ENCODE peak calls at places on chromosomes 7 and 10, in six cellular contexts. One of them, this sample, is unnamed. For H3K4me1, the result is how much of the 10 kb centered on the place peaks cover.

GRCh38 chr10:11705687-11706086 is 36.5 kb upstream of the ECHDC3 start:
- DNase-seq in neural progenitor cell: no peak
- DNase-seq in NT2/D1: no peak
- DNase-seq in A549: no peak
- DNase-seq in lower lobe of right lung: no peak
- DNase-seq in spleen: no peak
- DNase-seq in this sample: no peak

GRCh38 chr7:29968683-29969457 is 20.7 kb downstream of the SCRN1 start:
- DNase-seq in neural progenitor cell: no peak
- DNase-seq in NT2/D1: no peak
- DNase-seq in A549: no peak
- DNase-seq in lower lobe of right lung: no peak
- DNase-seq in spleen: no peak
- DNase-seq in this sample: peak

GRCh38 chr10:13365168-13365687 is 17.1 kb upstream of the SEPHS1 start:
- DNase-seq in neural progenitor cell: no peak
- DNase-seq in NT2/D1: no peak
- DNase-seq in A549: no peak
- DNase-seq in lower lobe of right lung: no peak
- DNase-seq in spleen: no peak
- DNase-seq in this sample: no peak

GRCh38 chr10:129645487-129645886 is 178.4 kb downstream of the MGMT start:
- DNase-seq in neural progenitor cell: no peak
- DNase-seq in NT2/D1: no peak
- DNase-seq in A549: no peak
- DNase-seq in lower lobe of right lung: no peak
- DNase-seq in spleen: no peak
- DNase-seq in this sample: no peak

GRCh38 chr7:93359520-93360198 is 127.5 kb downstream of the VPS50 start:
- DNase-seq in neural progenitor cell: no peak
- DNase-seq in NT2/D1: no peak
- DNase-seq in A549: no peak
- DNase-seq in lower lobe of right lung: no peak
- DNase-seq in spleen: no peak
- DNase-seq in this sample: no peak

GRCh38 chr7:149799397-149800168 is 26.2 kb upstream of the ZNF467 start:
- DNase-seq in neural progenitor cell: peak
- DNase-seq in NT2/D1: peak
- DNase-seq in A549: no peak
- DNase-seq in lower lobe of right lung: no peak
- DNase-seq in spleen: peak
- DNase-seq in this sample: no peak

GRCh38 chr10:129825772-129826171 is 138.3 kb downstream of the EBF3 start:
- DNase-seq in neural progenitor cell: no peak
- DNase-seq in NT2/D1: no peak
- DNase-seq in A549: no peak
- DNase-seq in lower lobe of right lung: no peak
- DNase-seq in spleen: no peak
- DNase-seq in this sample: no peak

GRCh38 chr10:29555746-29556481 is 78.9 kb downstream of the SVIL start:
- DNase-seq in neural progenitor cell: peak
- DNase-seq in NT2/D1: no peak
- DNase-seq in A549: no peak
- DNase-seq in lower lobe of right lung: no peak
- DNase-seq in spleen: no peak
- DNase-seq in this sample: peak

GRCh38 chr10:86958109-86958830 is at the start of gene SNCG:
- DNase-seq in neural progenitor cell: no peak
- DNase-seq in NT2/D1: no peak
- DNase-seq in A549: no peak
- DNase-seq in lower lobe of right lung: no peak
- DNase-seq in spleen: peak
- DNase-seq in this sample: no peak

GRCh38 chr7:77258014-77258413 is 58.4 kb upstream of the FGL2 start:
- DNase-seq in neural progenitor cell: no peak
- DNase-seq in NT2/D1: no peak
- DNase-seq in A549: no peak
- DNase-seq in lower lobe of right lung: no peak
- DNase-seq in spleen: no peak
- DNase-seq in this sample: no peak

GRCh38 chr10:58781873-58782488 is 269.3 kb downstream of the BICC1 start:
- DNase-seq in neural progenitor cell: peak
- DNase-seq in NT2/D1: no peak
- DNase-seq in A549: peak
- DNase-seq in lower lobe of right lung: no peak
- DNase-seq in spleen: no peak
- DNase-seq in this sample: peak

GRCh38 chr7:33726582-33726981 is 178.8 kb upstream of the BMPER start:
- DNase-seq in neural progenitor cell: peak
- DNase-seq in NT2/D1: peak
- DNase-seq in A549: no peak
- DNase-seq in lower lobe of right lung: no peak
- DNase-seq in spleen: no peak
- DNase-seq in this sample: no peak

GRCh38 chr10:79401015-79401921 is 44.2 kb downstream of the ZCCHC24 start:
- DNase-seq in neural progenitor cell: no peak
- DNase-seq in NT2/D1: no peak
- DNase-seq in A549: no peak
- DNase-seq in lower lobe of right lung: no peak
- DNase-seq in spleen: peak
- DNase-seq in this sample: no peak

DNA sequence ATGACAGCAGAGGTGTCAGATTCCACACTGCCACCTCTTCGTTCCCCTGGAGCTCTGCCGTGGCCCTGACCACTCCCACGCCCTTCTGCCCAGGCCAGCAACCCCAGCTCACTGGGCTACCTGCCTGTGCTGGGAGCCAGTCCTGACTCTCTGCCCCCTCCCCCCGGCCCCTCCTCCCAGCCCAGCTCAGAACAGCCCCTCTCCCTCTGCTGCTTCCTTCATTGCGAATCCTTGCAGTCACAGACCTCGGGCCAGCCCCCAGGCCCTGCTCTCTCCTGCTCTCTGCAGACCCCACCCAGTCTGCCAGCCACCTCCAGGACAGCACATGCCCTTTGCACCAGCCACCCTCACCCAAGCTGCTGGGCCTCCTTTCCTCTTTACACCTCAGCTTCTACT is 60.4 kb downstream of the TCERG1L start:
- DNase-seq in neural progenitor cell: peak
- DNase-seq in NT2/D1: no peak
- DNase-seq in A549: no peak
- DNase-seq in lower lobe of right lung: peak
- DNase-seq in spleen: peak
- DNase-seq in this sample: no peak
- H3K4me1 ChIP-seq in neural progenitor cell: under half
- H3K4me1 ChIP-seq in NT2/D1: under half
- H3K4me1 ChIP-seq in A549: under half
- H3K4me1 ChIP-seq in lower lobe of right lung: under half
- H3K4me1 ChIP-seq in spleen: under half
- H3K4me1 ChIP-seq in this sample: under half

GRCh38 chr7:47940482-47941001 is 7.7 kb downstream of the PKD1L1 start:
- DNase-seq in neural progenitor cell: no peak
- DNase-seq in NT2/D1: no peak
- DNase-seq in A549: no peak
- DNase-seq in lower lobe of right lung: no peak
- DNase-seq in spleen: peak
- DNase-seq in this sample: peak
- H3K4me1 ChIP-seq in neural progenitor cell: under half
- H3K4me1 ChIP-seq in NT2/D1: under half
- H3K4me1 ChIP-seq in A549: under half
- H3K4me1 ChIP-seq in lower lobe of right lung: under half
- H3K4me1 ChIP-seq in spleen: half or more
- H3K4me1 ChIP-seq in this sample: under half

GRCh38 chr7:24715171-24715570 is 42.1 kb downstream of the GSDME start:
- DNase-seq in neural progenitor cell: peak
- DNase-seq in NT2/D1: no peak
- DNase-seq in A549: no peak
- DNase-seq in lower lobe of right lung: no peak
- DNase-seq in spleen: peak
- DNase-seq in this sample: peak
- H3K4me1 ChIP-seq in neural progenitor cell: under half
- H3K4me1 ChIP-seq in NT2/D1: under half
- H3K4me1 ChIP-seq in A549: under half
- H3K4me1 ChIP-seq in lower lobe of right lung: under half
- H3K4me1 ChIP-seq in spleen: under half
- H3K4me1 ChIP-seq in this sample: under half

GRCh38 chr7:116271980-116272886 is 61.9 kb downstream of the TES start:
- DNase-seq in neural progenitor cell: no peak
- DNase-seq in NT2/D1: no peak
- DNase-seq in A549: peak
- DNase-seq in lower lobe of right lung: no peak
- DNase-seq in spleen: no peak
- DNase-seq in this sample: peak
- H3K4me1 ChIP-seq in neural progenitor cell: under half
- H3K4me1 ChIP-seq in NT2/D1: under half
- H3K4me1 ChIP-seq in A549: half or more
- H3K4me1 ChIP-seq in lower lobe of right lung: under half
- H3K4me1 ChIP-seq in spleen: under half
- H3K4me1 ChIP-seq in this sample: under half

DNA sequence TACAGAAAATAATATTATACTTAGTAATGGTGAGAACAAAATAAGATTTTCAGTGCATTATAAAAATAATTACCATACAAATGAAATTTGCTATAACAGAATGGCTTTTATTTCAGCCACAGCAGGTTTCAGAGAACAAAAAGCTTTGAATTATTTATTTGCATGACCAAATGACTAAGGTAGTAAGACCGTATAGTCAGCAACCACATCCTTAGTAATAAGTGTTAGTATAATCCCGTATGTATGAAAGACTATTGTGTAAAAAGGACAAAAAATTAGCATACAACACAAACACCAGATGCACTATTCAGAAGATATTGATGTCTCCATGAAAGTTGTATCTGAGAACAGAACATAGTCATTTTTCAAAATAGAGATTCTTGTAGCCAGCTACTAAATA is 12.2 kb downstream of the PDZD8 start:
- DNase-seq in neural progenitor cell: no peak
- DNase-seq in NT2/D1: no peak
- DNase-seq in A549: no peak
- DNase-seq in lower lobe of right lung: no peak
- DNase-seq in spleen: no peak
- DNase-seq in this sample: peak
- H3K4me1 ChIP-seq in neural progenitor cell: under half
- H3K4me1 ChIP-seq in NT2/D1: under half
- H3K4me1 ChIP-seq in A549: half or more
- H3K4me1 ChIP-seq in lower lobe of right lung: under half
- H3K4me1 ChIP-seq in spleen: half or more
- H3K4me1 ChIP-seq in this sample: under half

DNA sequence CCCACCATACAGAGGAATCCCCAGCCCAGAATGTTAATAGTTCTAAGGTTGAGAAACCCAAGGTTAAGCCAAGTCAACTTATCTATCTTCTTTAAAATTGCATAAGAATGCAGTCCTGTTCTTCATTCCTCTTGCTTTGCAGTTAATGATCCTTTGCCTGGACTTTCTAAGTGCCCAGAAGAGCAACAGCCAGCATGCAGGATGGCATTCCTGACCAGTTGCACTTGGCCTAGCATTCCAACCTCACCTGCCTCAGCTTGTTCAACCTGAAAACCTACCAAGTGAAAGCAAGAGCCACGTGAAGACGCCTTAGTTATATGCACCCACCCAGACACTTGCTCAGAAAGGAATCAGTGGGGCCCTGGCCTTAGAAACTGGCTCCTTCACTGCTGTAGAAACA is 24.9 kb downstream of the EGFR start:
- DNase-seq in neural progenitor cell: no peak
- DNase-seq in NT2/D1: no peak
- DNase-seq in A549: no peak
- DNase-seq in lower lobe of right lung: no peak
- DNase-seq in spleen: no peak
- DNase-seq in this sample: no peak
- H3K4me1 ChIP-seq in neural progenitor cell: under half
- H3K4me1 ChIP-seq in NT2/D1: under half
- H3K4me1 ChIP-seq in A549: half or more
- H3K4me1 ChIP-seq in lower lobe of right lung: under half
- H3K4me1 ChIP-seq in spleen: under half
- H3K4me1 ChIP-seq in this sample: under half

GRCh38 chr7:5382281-5383041 is 41.2 kb downstream of the TNRC18 start:
- DNase-seq in neural progenitor cell: peak
- DNase-seq in NT2/D1: peak
- DNase-seq in A549: no peak
- DNase-seq in lower lobe of right lung: no peak
- DNase-seq in spleen: no peak
- DNase-seq in this sample: no peak

GRCh38 chr7:5379576-5379975 is 44.1 kb downstream of the TNRC18 start:
- DNase-seq in neural progenitor cell: no peak
- DNase-seq in NT2/D1: no peak
- DNase-seq in A549: no peak
- DNase-seq in lower lobe of right lung: no peak
- DNase-seq in spleen: no peak
- DNase-seq in this sample: no peak

GRCh38 chr7:5381211-5381772 is 42.3 kb downstream of the TNRC18 start:
- DNase-seq in neural progenitor cell: no peak
- DNase-seq in NT2/D1: no peak
- DNase-seq in A549: no peak
- DNase-seq in lower lobe of right lung: no peak
- DNase-seq in spleen: no peak
- DNase-seq in this sample: no peak

GRCh38 chr7:5377816-5378215 is 45.8 kb downstream of the TNRC18 start:
- DNase-seq in neural progenitor cell: no peak
- DNase-seq in NT2/D1: no peak
- DNase-seq in A549: no peak
- DNase-seq in lower lobe of right lung: no peak
- DNase-seq in spleen: no peak
- DNase-seq in this sample: no peak

DNA sequence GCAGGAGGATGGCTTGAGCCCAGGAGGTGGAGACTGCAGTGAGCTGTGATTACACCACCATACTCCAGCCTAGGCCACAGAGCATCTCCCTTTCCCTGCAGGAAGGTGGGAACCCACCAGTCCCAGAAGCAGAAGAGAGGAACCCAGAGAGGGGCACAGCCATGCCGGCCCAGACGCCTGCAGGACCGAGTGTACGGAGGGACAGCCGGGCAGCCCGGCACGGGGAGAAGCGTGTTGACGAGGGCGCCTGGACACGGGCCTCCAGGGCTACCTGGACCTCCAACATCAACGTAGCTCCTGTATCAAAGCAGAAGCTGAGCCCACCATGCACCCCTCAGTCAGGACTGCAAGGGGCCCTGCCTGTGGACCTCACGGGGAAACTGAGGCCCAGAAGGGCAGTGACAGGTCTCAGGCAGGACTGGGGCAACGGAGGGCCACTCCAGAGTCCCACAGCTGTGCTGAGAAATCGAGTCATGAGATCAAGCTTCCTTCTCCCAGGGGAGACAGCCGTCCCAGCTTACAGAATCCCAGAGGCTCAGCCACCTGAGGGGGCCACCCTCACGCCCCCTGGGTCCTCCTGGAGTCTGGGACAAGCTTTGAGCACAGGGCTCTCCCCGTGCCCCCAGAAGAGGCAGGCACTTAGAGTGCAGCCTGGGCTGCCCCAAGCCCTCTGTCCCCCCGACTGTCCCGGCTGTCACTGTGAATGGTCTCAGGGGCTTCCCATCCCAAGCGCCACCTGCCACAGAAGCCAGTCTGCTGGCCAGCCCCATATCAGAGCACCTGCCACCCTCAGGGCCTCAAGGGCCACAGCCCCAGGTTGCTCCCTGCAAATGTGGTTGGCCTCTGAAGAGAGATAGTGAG is 43.1 kb downstream of the TNRC18 start:
- DNase-seq in neural progenitor cell: no peak
- DNase-seq in NT2/D1: no peak
- DNase-seq in A549: no peak
- DNase-seq in lower lobe of right lung: no peak
- DNase-seq in spleen: no peak
- DNase-seq in this sample: no peak
- H3K4me1 ChIP-seq in neural progenitor cell: under half
- H3K4me1 ChIP-seq in NT2/D1: under half
- H3K4me1 ChIP-seq in A549: under half
- H3K4me1 ChIP-seq in lower lobe of right lung: under half
- H3K4me1 ChIP-seq in spleen: half or more
- H3K4me1 ChIP-seq in this sample: under half